ENCODE peak calls at places on chromosomes 4 and X, in six cellular contexts. W is upper lobe of right lung, J is nephron progenitor cell, V is PC-9, U is Kasumi-1, Q is neuronal stem cell. S is an unnamed sample.

GRCh38 chr4:167265231-167265630 is 30.9 kb upstream of the SPOCK3 start:
- DNase-seq in W (no peak), V (no peak), U (no peak), Q (no peak), J (no peak), S (no peak)

GRCh38 chr4:1512738-1513660 is 106.8 kb upstream of the NKX1-1 start:
- DNase-seq in W (peak; percentile 77), V (no peak), U (peak; percentile 11), Q (peak; percentile 67), J (peak; percentile 82), S (no peak)

GRCh38 chrX:12984629-12985303 is 9.9 kb downstream of the TMSB4X start:
- DNase-seq in W (no peak), V (peak; percentile 88), Q (no peak), U (no peak), J (no peak), S (no peak)

GRCh38 chr4:183241322-183241640 is 78.8 kb downstream of the CLDN22 start:
- DNase-seq in W (no peak), Q (no peak), V (peak; percentile 87), J (no peak), U (no peak), S (no peak)

GRCh38 chr4:36255575-36255974 is 11.3 kb upstream of the ARAP2 start:
- DNase-seq in J (no peak), Q (no peak), V (no peak), W (no peak), U (peak; percentile 73), S (no peak)

GRCh38 chrX:112774142-112774541 is 66.5 kb downstream of the AMOT start:
- DNase-seq in U (no peak), W (no peak), Q (no peak), V (no peak), J (no peak), S (no peak)

GRCh38 chr4:111854494-111855087 is 290.7 kb upstream of the FAM241A start:
- DNase-seq in U (peak; percentile 78), V (peak; percentile 39), J (peak; percentile 47), W (no peak), Q (peak; percentile 21), S (no peak)

GRCh38 chr4:7956306-7957112 is 16.8 kb upstream of the AFAP1 start:
- DNase-seq in Q (no peak), J (no peak), V (peak; percentile 94), U (no peak), W (no peak), S (no peak)

GRCh38 chr4:186144596-186145569 is 40.4 kb downstream of the FAM149A start:
- DNase-seq in Q (peak; percentile 77), J (peak; percentile 90), W (peak; percentile 78), U (no peak), V (no peak), S (no peak)

GRCh38 chr4:89486042-89486441 is 178.4 kb upstream of the GPRIN3 start:
- DNase-seq in Q (no peak), U (peak; percentile 53), V (no peak), J (no peak), W (no peak), S (no peak)

GRCh38 chr4:48065587-48066052 is 49.0 kb downstream of the NIPAL1 start:
- DNase-seq in Q (no peak), V (no peak), J (no peak), W (no peak), U (no peak), S (no peak)

GRCh38 chr4:43243433-43244116 is 351.1 kb downstream of the GRXCR1 start:
- DNase-seq in V (no peak), U (no peak), J (no peak), W (no peak), Q (no peak), S (no peak)

GRCh38 chr4:182143822-182144620 is 99.2 kb upstream of the TENM3 start:
- DNase-seq in V (no peak), W (peak; percentile 63), J (peak; percentile 72), Q (peak; percentile 78), U (peak; percentile 39), S (peak; percentile 34)

GRCh38 chr4:107896158-107896645 is 35.1 kb upstream of the CYP2U1 start:
- DNase-seq in J (no peak), W (no peak), U (no peak), V (peak; percentile 97), Q (no peak), S (no peak)

GRCh38 chr4:89222171-89222570 is 85.4 kb downstream of the GPRIN3 start:
- DNase-seq in U (no peak), Q (no peak), W (no peak), J (no peak), V (peak; percentile 37), S (no peak)

GRCh38 chrX:18616688-18617087 is 55.2 kb downstream of the RS1 start:
- DNase-seq in V (no peak), U (no peak), W (no peak), J (no peak), Q (no peak), S (no peak)

GRCh38 chrX:18793601-18794089 is 86.2 kb downstream of the PPEF1 start:
- DNase-seq in Q (no peak), V (no peak), W (no peak), J (no peak), U (no peak), S (no peak)

GRCh38 chr4:89572224-89572858 is 264.6 kb downstream of the SNCA start:
- DNase-seq in U (no peak), V (no peak), J (no peak), W (no peak), Q (no peak), S (no peak)